ENCODE peak calls at places on chromosomes 12 and 14, in eight cellular contexts. G is left cardiac atrium; K is lower lobe of right lung; Q is type B pancreatic cell; M is ovary; L is effector memory CD8-positive, alpha-beta T cell; J is anterior cingulate cortex; P is globus pallidus. Z is an unnamed sample.

GRCh38 chr14:78997811-78998210 is 827.6 kb downstream of the NRXN3 start:
- DNase-seq in G (peak; percentile 20), K (no peak), L (no peak), Q (no peak), J (no peak), M (no peak), P (peak; percentile 6), Z (no peak)

GRCh38 chr12:68850390-68850789 is 42.4 kb downstream of the MDM2 start:
- DNase-seq in K (no peak), P (no peak), M (no peak), G (no peak), L (no peak), Q (no peak), J (no peak), Z (no peak)

GRCh38 chr12:34376133-34376799 is 354.0 kb downstream of the ALG10 start:
- DNase-seq in M (no peak), P (no peak), L (no peak), G (no peak), J (no peak), K (no peak), Q (no peak), Z (no peak)

GRCh38 chr12:100234591-100235304 is 32.1 kb downstream of the DEPDC4 start:
- DNase-seq in M (no peak), K (no peak), L (no peak), G (no peak), P (peak; percentile 32), Q (no peak), J (no peak), Z (no peak)

GRCh38 chr14:50928002-50928635 is 16.2 kb downstream of the PYGL start:
- DNase-seq in L (no peak), M (no peak), Q (no peak), K (no peak), P (peak; percentile 31), J (no peak), G (no peak), Z (no peak)

GRCh38 chr12:78035913-78036658 is 205.4 kb downstream of the NAV3 start:
- DNase-seq in Q (no peak), P (peak; percentile 31), G (no peak), J (peak; percentile 25), K (no peak), L (no peak), M (no peak), Z (no peak)

GRCh38 chr12:123041811-123042655 is 61.6 kb downstream of the ARL6IP4 start:
- DNase-seq in P (no peak), K (no peak), Q (no peak), L (no peak), J (no peak), M (peak; percentile 83), G (no peak), Z (no peak)

GRCh38 chr12:95173392-95174251 is 43.6 kb downstream of the FGD6 start:
- DNase-seq in K (peak; percentile 69), G (peak; percentile 86), M (peak; percentile 87), Q (no peak), L (no peak), P (no peak), J (no peak), Z (peak; percentile 74)

GRCh38 chr14:68966872-68967301 is 12.2 kb downstream of the ACTN1 start:
- DNase-seq in G (no peak), J (no peak), K (no peak), Q (no peak), P (no peak), L (no peak), M (no peak), Z (no peak)

GRCh38 chr12:29158364-29158763 is 9.3 kb downstream of the FAR2 start:
- DNase-seq in Q (no peak), K (peak; percentile 54), J (no peak), L (no peak), M (no peak), G (no peak), P (peak; percentile 59), Z (no peak)

GRCh38 chr14:78758333-78758732 is 588.2 kb downstream of the NRXN3 start:
- DNase-seq in Q (no peak), K (no peak), M (no peak), L (no peak), P (peak; percentile 71), J (no peak), G (no peak), Z (no peak)

GRCh38 chr12:6380141-6381121 is 3.5 kb upstream of the LTBR start:
- DNase-seq in L (no peak), J (no peak), K (peak; percentile 52), M (no peak), G (no peak), P (no peak), Q (no peak), Z (no peak)

GRCh38 chr14:105974902-105975301 is 448.5 kb downstream of the TMEM121 start:
- DNase-seq in Q (no peak), K (no peak), M (no peak), L (peak; percentile 53), P (no peak), G (no peak), J (no peak), Z (no peak)

GRCh38 chr12:131894981-131895639 is 688 bp downstream of the ULK1 start:
- DNase-seq in L (no peak), J (no peak), P (no peak), Q (peak; percentile 68), K (no peak), M (no peak), G (peak; percentile 33), Z (peak; percentile 68)

GRCh38 chr12:4779749-4780148 is 59.5 kb downstream of the GALNT8 start:
- DNase-seq in Q (no peak), L (no peak), G (no peak), M (no peak), J (no peak), K (no peak), P (no peak), Z (no peak)

GRCh38 chr14:99055019-99055418 is 217.0 kb downstream of the BCL11B start:
- DNase-seq in K (no peak), M (no peak), L (no peak), G (no peak), P (no peak), Q (no peak), J (no peak), Z (no peak)

GRCh38 chr14:75273272-75274044 is 5.2 kb upstream of the FOS start:
- DNase-seq in G (no peak), M (no peak), J (peak; percentile 1), Q (no peak), L (no peak), K (no peak), P (no peak), Z (peak; percentile 63)

GRCh38 chr12:114682920-114683708 is 861 bp downstream of the TBX3 start:
- DNase-seq in Q (no peak), L (no peak), M (peak; percentile 34), K (no peak), G (no peak), P (no peak), J (no peak), Z (no peak)

GRCh38 chr14:95725685-95726336 is 11.9 kb upstream of the TCL1A start:
- DNase-seq in Q (no peak), G (no peak), J (no peak), K (no peak), L (no peak), M (no peak), P (no peak), Z (no peak)

GRCh38 chr12:76299536-76300296 is 48.5 kb downstream of the BBS10 start:
- DNase-seq in Q (no peak), P (no peak), L (no peak), G (no peak), K (no peak), M (no peak), J (no peak), Z (no peak)